ENCODE peak calls at places on chromosomes 6 and 20, in six cellular contexts. G, U, E, O, W and N are unnamed samples.

GRCh38 chr6:32700391-32701040 is 34.1 kb upstream of the HLA-DQB1 start:
- DNase-seq in G (no peak), U (peak; percentile 19), E (peak; percentile 17), O (peak; percentile 48), W (peak; percentile 10), N (peak; percentile 72)

GRCh38 chr20:47865451-47865850 is 80.2 kb upstream of the SULF2 start:
- DNase-seq in G (no peak), U (no peak), E (no peak), O (no peak), W (no peak), N (no peak)

GRCh38 chr6:81842254-81842653 is 89.8 kb upstream of the TENT5A start:
- DNase-seq in G (no peak), U (no peak), E (no peak), O (no peak), W (no peak), N (no peak)

GRCh38 chr6:12803486-12803885 is 86.9 kb downstream of the PHACTR1 start:
- DNase-seq in G (no peak), U (no peak), E (no peak), O (no peak), W (no peak), N (no peak)

GRCh38 chr6:6365242-6365641 is 44.8 kb upstream of the F13A1 start:
- DNase-seq in G (no peak), U (no peak), E (no peak), O (no peak), W (no peak), N (no peak)

GRCh38 chr6:12555781-12556180 is 160.8 kb upstream of the PHACTR1 start:
- DNase-seq in G (no peak), U (no peak), E (no peak), O (no peak), W (no peak), N (no peak)

GRCh38 chr6:152301806-152302568 is 335.2 kb downstream of the SYNE1 start:
- DNase-seq in G (peak; percentile 96), U (peak; percentile 61), E (peak; percentile 72), O (peak; percentile 79), W (no peak), N (peak; percentile 92)

GRCh38 chr20:16556299-16556698 is 16.9 kb downstream of the KIF16B start:
- DNase-seq in G (no peak), U (no peak), E (no peak), O (no peak), W (no peak), N (no peak)

GRCh38 chr6:170575250-170575649 is 9.2 kb downstream of the PDCD2 start:
- DNase-seq in G (no peak), U (no peak), E (no peak), O (no peak), W (no peak), N (no peak)
- TF ChIP-seq CTCF in G (peak; percentile 24), U (peak; percentile 23), E (no peak), O (no peak), W (peak; percentile 29), N (no peak)

DNA sequence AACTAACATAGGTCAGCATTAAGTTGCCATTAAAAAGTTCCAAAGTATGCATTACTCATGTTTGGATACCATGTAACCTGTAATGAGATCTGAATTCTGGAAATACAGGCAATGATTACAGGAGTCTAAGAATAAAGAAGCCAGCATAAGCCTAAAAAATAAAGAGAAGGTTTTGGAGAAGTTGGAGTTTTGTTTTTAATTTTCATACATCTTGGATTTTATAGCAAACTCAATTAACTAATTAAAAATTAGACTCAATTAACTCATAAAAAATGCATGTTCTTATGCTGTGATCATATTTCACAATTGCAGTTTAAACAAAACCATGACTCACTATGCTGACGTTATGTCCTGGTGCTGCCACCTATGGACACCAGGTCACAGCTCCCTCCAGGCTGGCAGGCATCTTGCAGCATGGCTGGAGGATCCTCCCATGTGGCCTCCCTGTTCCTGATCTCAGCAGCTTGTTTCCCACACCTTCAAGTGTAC is 648.8 kb upstream of the AGPAT4 start:
- DNase-seq in G (no peak), U (peak; percentile 48), E (no peak), O (peak; percentile 68), W (peak; percentile 43), N (peak; percentile 40)
- TF ChIP-seq CTCF in G (peak; percentile 3), U (no peak), E (peak; percentile 39), O (peak; percentile 47), W (peak; percentile 60), N (peak; percentile 14)

GRCh38 chr6:115896538-115897129 is 164.1 kb downstream of the FRK start:
- DNase-seq in G (peak; percentile 9), U (peak; percentile 8), E (no peak), O (no peak), W (no peak), N (peak; percentile 50)
- TF ChIP-seq CTCF in G (peak; percentile 80), U (peak; percentile 69), E (peak; percentile 87), O (peak; percentile 52), W (peak; percentile 74), N (peak; percentile 73)

GRCh38 chr6:44496705-44497369 is 109.3 kb downstream of the CDC5L start:
- DNase-seq in G (no peak), U (no peak), E (no peak), O (no peak), W (no peak), N (no peak)

GRCh38 chr6:44493132-44493531 is 105.6 kb downstream of the CDC5L start:
- DNase-seq in G (no peak), U (no peak), E (no peak), O (no peak), W (no peak), N (no peak)

GRCh38 chr6:44495036-44495901 is 107.8 kb downstream of the CDC5L start:
- DNase-seq in G (no peak), U (no peak), E (no peak), O (no peak), W (no peak), N (no peak)

GRCh38 chr6:44493593-44493992 is 106.1 kb downstream of the CDC5L start:
- DNase-seq in G (no peak), U (no peak), E (no peak), O (no peak), W (no peak), N (no peak)

GRCh38 chr6:44494011-44494501 is 106.5 kb downstream of the CDC5L start:
- DNase-seq in G (no peak), U (peak; percentile 35), E (no peak), O (no peak), W (peak; percentile 47), N (no peak)
- TF ChIP-seq CTCF in G (peak; percentile 11), U (peak; percentile 34), E (no peak), O (no peak), W (peak; percentile 31), N (no peak)

GRCh38 chr20:49740807-49741206 is 27.1 kb upstream of the B4GALT5 start:
- DNase-seq in G (no peak), U (no peak), E (no peak), O (no peak), W (no peak), N (no peak)

GRCh38 chr20:49737260-49737659 is 23.6 kb upstream of the B4GALT5 start:
- DNase-seq in G (no peak), U (no peak), E (no peak), O (no peak), W (no peak), N (peak; percentile 15)

GRCh38 chr20:49742948-49743347 is 29.3 kb upstream of the B4GALT5 start:
- DNase-seq in G (no peak), U (no peak), E (no peak), O (no peak), W (no peak), N (no peak)

GRCh38 chr20:49739042-49739441 is 25.4 kb upstream of the B4GALT5 start:
- DNase-seq in G (no peak), U (no peak), E (no peak), O (no peak), W (no peak), N (no peak)

GRCh38 chr20:49741940-49742339 is 28.3 kb upstream of the B4GALT5 start:
- DNase-seq in G (no peak), U (no peak), E (no peak), O (no peak), W (no peak), N (no peak)
- TF ChIP-seq CTCF in G (no peak), U (no peak), E (no peak), O (no peak), W (no peak), N (no peak)

DNA sequence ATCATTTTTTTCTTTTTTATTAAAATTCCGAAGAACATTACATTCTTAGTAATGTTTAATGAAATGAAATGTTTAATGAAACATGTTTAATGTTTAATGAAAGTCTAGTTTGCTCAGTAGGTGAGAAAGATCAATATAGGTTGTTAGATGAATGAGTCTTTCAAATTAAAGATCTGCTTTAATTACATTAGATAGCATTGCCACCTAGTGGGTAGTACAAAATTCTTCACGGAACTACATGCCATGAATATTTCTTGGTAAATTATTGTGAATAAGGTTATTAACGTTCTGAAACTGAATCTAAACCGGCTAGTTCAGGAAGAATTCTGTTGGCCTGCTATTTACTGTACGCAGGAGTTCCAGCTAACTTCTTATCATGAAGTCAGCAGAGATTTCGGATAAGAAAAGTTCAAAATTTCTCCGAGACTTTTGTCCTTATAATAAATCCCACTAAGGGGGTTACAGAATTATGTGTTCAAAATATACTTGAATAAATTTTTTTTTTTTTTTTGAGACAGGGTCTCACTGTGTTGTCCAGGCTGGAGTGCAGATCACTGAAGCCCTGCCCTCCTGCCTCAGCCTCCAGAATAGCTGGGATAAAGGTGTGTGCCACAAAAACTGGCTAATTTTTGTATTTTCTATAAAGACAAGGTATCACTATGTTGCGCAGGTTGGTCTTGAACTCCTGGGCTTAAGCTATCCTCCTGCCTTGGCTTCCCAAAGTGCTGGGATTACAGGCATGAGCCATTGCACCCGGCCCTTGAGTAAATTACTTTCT is 7.9 kb upstream of the GMNN start:
- DNase-seq in G (no peak), U (peak; percentile 20), E (no peak), O (no peak), W (no peak), N (peak; percentile 46)
- TF ChIP-seq CTCF in G (peak; percentile 42), U (peak; percentile 59), E (peak; percentile 41), O (peak; percentile 24), W (peak; percentile 33), N (peak; percentile 30)

GRCh38 chr6:99993146-99993532 is 884 bp downstream of the MCHR2 start:
- DNase-seq in G (no peak), U (no peak), E (no peak), O (no peak), W (no peak), N (no peak)
- TF ChIP-seq CTCF in G (no peak), U (no peak), E (no peak), O (no peak), W (no peak), N (no peak)

DNA sequence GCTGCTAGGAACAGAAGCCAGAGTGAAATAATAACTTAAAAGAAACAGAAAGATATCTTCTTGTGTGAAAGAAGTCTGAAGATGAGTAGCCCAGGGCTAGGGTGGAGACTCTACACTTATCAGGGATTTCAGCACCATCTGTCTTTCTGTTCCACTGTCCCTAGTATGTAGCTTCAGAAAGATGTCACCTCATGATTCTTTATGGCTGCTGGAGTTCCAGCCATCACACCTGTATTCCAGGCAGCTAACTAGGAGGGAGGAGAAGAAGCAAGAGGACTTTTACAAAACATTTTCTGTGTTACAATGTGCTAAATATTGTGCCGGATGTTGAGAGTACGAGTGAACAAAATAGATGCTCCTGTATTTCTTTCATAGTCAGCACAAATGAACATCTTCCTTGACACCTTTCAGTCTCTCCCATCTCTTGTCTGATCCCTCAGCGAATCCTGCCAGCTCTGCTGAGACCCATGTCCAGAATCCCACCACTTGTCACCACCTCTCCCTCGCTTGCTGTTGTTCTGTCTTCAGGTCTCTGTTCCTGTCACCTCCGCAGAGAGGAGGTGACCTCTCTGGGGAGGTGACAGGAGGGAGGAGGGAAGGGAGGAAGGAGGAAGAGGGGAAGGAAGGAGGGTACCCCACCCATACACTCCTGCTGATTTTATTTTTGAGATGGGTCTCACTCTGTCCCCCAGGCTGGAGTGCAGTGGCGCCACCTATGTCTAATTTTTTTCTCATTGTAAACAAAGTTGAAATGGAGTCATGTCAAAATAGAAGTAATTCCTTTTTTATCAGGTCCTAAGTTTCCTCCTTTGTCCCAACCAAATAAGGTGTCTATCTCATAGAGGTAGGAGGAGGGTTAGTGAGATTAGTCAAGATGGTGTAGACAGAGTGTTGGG is 188.9 kb downstream of the TFAP2C start:
- DNase-seq in G (no peak), U (no peak), E (no peak), O (no peak), W (no peak), N (no peak)
- TF ChIP-seq CTCF in G (no peak), U (peak; percentile 17), E (no peak), O (no peak), W (no peak), N (no peak)